ENCODE peak calls at places on chromosomes 1 and 21, in four cellular contexts. G is K562, E is HL-60, X is GM12878. K is an unnamed sample.

GRCh38 chr21:44550807-44551206 is 498 bp downstream of the KRTAP10-2 start:
- DNase-seq in G (no peak), E (no peak), X (no peak), K (no peak)

GRCh38 chr1:185767721-185768120 is 33.5 kb downstream of the HMCN1 start:
- DNase-seq in G (no peak), E (no peak), X (no peak), K (no peak)

GRCh38 chr1:175885247-175885646 is 141.9 kb upstream of the TNR start:
- DNase-seq in G (no peak), E (no peak), X (no peak), K (no peak)

GRCh38 chr1:205314986-205315618 is 6.4 kb downstream of the NUAK2 start:
- DNase-seq in G (no peak), E (no peak), X (no peak), K (no peak)

GRCh38 chr1:98315309-98315708 is 346.2 kb upstream of the SNX7 start:
- DNase-seq in G (no peak), E (no peak), X (no peak), K (no peak)

GRCh38 chr1:53906121-53906520 is 12.1 kb downstream of the DIO1 start:
- DNase-seq in G (no peak), E (no peak), X (no peak), K (no peak)

GRCh38 chr1:181593042-181593441 is 109.7 kb downstream of the CACNA1E start:
- DNase-seq in G (no peak), E (no peak), X (no peak), K (no peak)

GRCh38 chr1:10152709-10153284 is 57.6 kb upstream of the KIF1B start:
- DNase-seq in G (peak), E (peak), X (no peak), K (peak)

GRCh38 chr1:63917571-63918394 is 144.0 kb downstream of the ROR1 start:
- DNase-seq in G (peak), E (no peak), X (no peak), K (no peak)

GRCh38 chr21:36550761-36551160 is 70.8 kb upstream of the CLDN14 start:
- DNase-seq in G (no peak), E (no peak), X (no peak), K (no peak)

GRCh38 chr21:36552458-36552800 is 72.5 kb upstream of the CLDN14 start:
- DNase-seq in G (no peak), E (no peak), X (no peak), K (no peak)

GRCh38 chr21:36551731-36552457 is 72.0 kb upstream of the CLDN14 start:
- DNase-seq in G (no peak), E (no peak), X (no peak), K (no peak)

GRCh38 chr21:36549470-36549869 is 69.5 kb upstream of the CLDN14 start:
- DNase-seq in G (no peak), E (no peak), X (no peak), K (no peak)

DNA sequence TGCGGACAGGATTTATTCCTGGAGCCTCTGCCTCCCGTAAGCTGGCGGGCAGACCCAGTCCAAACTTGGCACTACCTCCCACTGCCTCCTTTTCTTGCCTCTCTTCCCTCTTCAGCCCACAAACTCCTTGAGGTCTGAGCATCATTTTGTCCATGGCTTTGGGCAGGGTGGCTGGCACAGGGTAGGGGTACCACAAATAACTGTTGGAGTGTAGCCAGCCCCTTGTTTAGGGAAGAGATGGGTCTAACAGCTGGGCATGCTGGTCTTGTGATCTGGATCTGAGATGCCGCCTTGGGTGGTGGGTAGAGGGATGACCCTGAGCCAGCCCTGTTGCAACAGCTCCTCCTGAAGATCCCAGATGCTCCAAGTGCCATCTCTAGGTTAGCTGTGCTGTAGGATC is 71.4 kb upstream of the CLDN14 start:
- DNase-seq in G (no peak), E (no peak), X (no peak), K (no peak)
- TF ChIP-seq SPI1 in G (no peak), E (no peak), X (no peak), K (no peak)

GRCh38 chr1:198678301-198678836 is 39.5 kb downstream of the PTPRC start:
- DNase-seq in G (no peak), E (no peak), X (no peak), K (no peak)
- TF ChIP-seq SPI1 in G (no peak), E (no peak), X (no peak), K (no peak)

GRCh38 chr1:31815307-31815645 is 546 bp downstream of the SPOCD1 start:
- DNase-seq in G (no peak), E (no peak), X (no peak), K (no peak)
- TF ChIP-seq SPI1 in G (no peak), E (no peak), X (no peak), K (no peak)

DNA sequence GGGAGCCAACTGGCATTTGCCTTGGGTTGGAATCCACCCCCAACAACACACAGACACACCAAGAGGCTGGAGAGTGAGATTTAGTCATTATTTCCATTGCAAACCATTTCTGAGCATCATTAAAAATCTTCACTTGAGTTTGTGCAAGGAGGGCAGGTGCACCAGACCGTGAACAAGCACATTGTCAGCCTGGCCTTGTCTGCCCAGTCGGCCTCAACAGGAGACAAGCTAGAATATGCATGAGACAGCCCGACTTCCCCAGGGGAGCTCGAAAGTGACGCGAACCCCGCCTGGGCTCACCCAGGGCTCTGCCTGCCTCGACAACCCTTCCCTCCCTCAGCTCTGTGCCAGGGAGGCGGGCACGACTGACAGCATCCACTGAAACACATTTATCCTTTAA is 15.4 kb upstream of the GUCA2B start:
- DNase-seq in G (no peak), E (no peak), X (no peak), K (no peak)
- TF ChIP-seq SPI1 in G (no peak), E (no peak), X (no peak), K (no peak)

DNA sequence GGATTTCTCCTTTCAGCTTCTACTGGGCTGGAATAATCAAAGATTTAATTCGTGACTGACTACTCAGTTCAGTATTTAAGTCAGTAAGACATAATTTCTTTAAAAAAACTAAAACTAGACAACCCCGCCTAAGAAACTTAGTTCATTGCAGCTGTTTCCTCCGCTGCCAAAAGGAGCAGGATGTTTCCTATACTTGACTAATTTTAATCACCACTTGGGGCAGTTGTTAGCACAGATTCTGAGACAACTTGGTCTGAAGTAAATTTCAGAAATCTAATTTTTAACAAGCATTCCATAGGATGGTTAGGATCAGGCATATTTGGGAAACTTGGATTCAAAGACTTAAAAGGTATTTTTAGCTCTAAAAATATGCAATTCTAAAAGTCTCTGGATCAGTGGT is 34.0 kb downstream of the EPRS1 start:
- DNase-seq in G (no peak), E (no peak), X (no peak), K (no peak)
- TF ChIP-seq SPI1 in G (no peak), E (no peak), X (no peak), K (no peak)

DNA sequence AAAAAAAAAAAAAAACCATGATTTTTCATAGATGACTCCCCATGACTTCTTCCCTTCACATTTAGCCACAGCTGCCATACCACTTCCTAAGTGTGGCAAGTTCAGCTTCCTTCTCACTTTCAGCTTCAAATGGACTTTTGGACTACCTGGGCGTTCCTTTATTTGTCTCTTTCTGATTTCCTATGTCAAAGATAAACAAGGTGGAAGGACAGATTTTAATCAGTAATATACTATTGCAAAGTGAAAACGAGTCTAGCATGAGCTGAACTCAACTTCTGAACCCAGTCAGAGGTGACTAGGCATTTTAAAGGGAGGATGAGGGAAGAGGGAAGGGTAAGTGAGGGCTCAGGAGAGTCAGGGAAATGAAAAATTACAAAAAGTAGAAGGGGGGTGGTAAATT is 14.4 kb upstream of the SCCPDH start:
- DNase-seq in G (no peak), E (peak), X (no peak), K (no peak)
- TF ChIP-seq SPI1 in G (no peak), E (peak), X (no peak), K (no peak)